ENCODE peak calls at places on chromosomes 3 and 15, in five cellular contexts. P is gastrocnemius medialis, B is fibroblast of pulmonary artery, R is stomach, S is lung. C is an unnamed sample.

GRCh38 chr3:127999509-128000106 is 52.6 kb upstream of the SEC61A1 start:
- DNase-seq in P (no peak), R (no peak), S (no peak), B (no peak), C (no peak)

GRCh38 chr15:31147943-31148621 is 46.6 kb upstream of the TRPM1 start:
- DNase-seq in S (no peak), R (no peak), B (no peak), P (no peak), C (no peak)

GRCh38 chr3:43879166-43879565 is 188.4 kb downstream of the ABHD5 start:
- DNase-seq in R (peak; percentile 31), B (peak; percentile 19), S (no peak), P (no peak), C (no peak)

GRCh38 chr3:3739345-3740060 is 59.7 kb upstream of the LRRN1 start:
- DNase-seq in P (no peak), R (no peak), S (no peak), B (no peak), C (no peak)

GRCh38 chr3:119778811-119779210 is 3.1 kb upstream of the NR1I2 start:
- DNase-seq in P (no peak), S (no peak), R (no peak), B (no peak), C (no peak)

GRCh38 chr3:191170097-191170496 is 28.9 kb upstream of the OSTN start:
- DNase-seq in B (no peak), S (no peak), R (no peak), P (no peak), C (no peak)

GRCh38 chr3:10992017-10992945 is at the start of gene SLC6A1:
- DNase-seq in P (no peak), B (no peak), S (no peak), R (no peak), C (no peak)

GRCh38 chr3:13145131-13145825 is 72.0 kb upstream of the IQSEC1 start:
- DNase-seq in P (no peak), B (no peak), S (no peak), R (no peak), C (no peak)

GRCh38 chr3:161230621-161231195 is 9.6 kb downstream of the NMD3 start:
- DNase-seq in B (no peak), R (no peak), S (no peak), P (no peak), C (no peak)

GRCh38 chr15:67776600-67776999 is 48.7 kb upstream of the SKOR1 start:
- DNase-seq in S (no peak), P (no peak), R (no peak), B (peak; percentile 4), C (no peak)

GRCh38 chr3:29478671-29479070 is 197.8 kb downstream of the RBMS3 start:
- DNase-seq in B (no peak), R (no peak), S (no peak), P (no peak), C (no peak)

GRCh38 chr3:197811343-197811742 is 20.3 kb downstream of the LRCH3 start:
- DNase-seq in R (no peak), B (peak; percentile 97), P (peak; percentile 46), S (no peak), C (no peak)

GRCh38 chr15:60323322-60323721 is 74.5 kb downstream of the ANXA2 start:
- DNase-seq in B (no peak), R (no peak), P (no peak), S (no peak), C (no peak)

GRCh38 chr3:184180165-184180564 is 5.5 kb downstream of the AP2M1 start:
- DNase-seq in P (no peak), B (peak; percentile 85), S (no peak), R (no peak), C (no peak)

GRCh38 chr3:143998266-143998665 is 26.6 kb downstream of the DIPK2A start:
- DNase-seq in S (no peak), B (peak; percentile 72), P (no peak), R (no peak), C (no peak)

GRCh38 chr15:100167884-100168375 is 173.8 kb downstream of the ADAMTS17 start:
- DNase-seq in R (no peak), S (no peak), P (peak; percentile 49), B (no peak), C (no peak)

GRCh38 chr3:20648921-20649381 is 462.9 kb upstream of the SGO1 start:
- DNase-seq in B (peak; percentile 62), P (no peak), S (no peak), R (no peak), C (no peak)

GRCh38 chr3:12948891-12949711 is 107.7 kb upstream of the RPL32 start:
- DNase-seq in P (no peak), R (no peak), B (peak; percentile 33), S (no peak), C (no peak)

GRCh38 chr3:12512534-12513101 is 28.3 kb downstream of the TSEN2 start:
- DNase-seq in R (no peak), S (no peak), P (no peak), B (no peak), C (no peak)

GRCh38 chr3:17730318-17730967 is 12.0 kb downstream of the TBC1D5 start:
- DNase-seq in B (peak; percentile 67), S (no peak), P (no peak), R (no peak), C (no peak)

GRCh38 chr15:67504796-67505195 is 16.1 kb upstream of the C15orf61 start:
- DNase-seq in P (no peak), S (no peak), B (no peak), R (no peak), C (no peak)

GRCh38 chr3:176741648-176742047 is 455.6 kb downstream of the TBL1XR1 start:
- DNase-seq in P (no peak), S (no peak), B (no peak), R (no peak), C (no peak)

GRCh38 chr15:41930867-41931222 is 37.0 kb upstream of the SPTBN5 start:
- DNase-seq in R (no peak), B (no peak), S (no peak), P (no peak), C (no peak)

GRCh38 chr3:72255736-72256559 is 471.0 kb upstream of the PROK2 start:
- DNase-seq in B (no peak), P (no peak), R (peak; percentile 85), S (no peak), C (peak; percentile 13)

GRCh38 chr15:40058476-40059140 is 19.6 kb upstream of the SRP14 start:
- DNase-seq in B (peak; percentile 73), P (no peak), R (no peak), S (no peak), C (no peak)

GRCh38 chr3:157353657-157354056 is 83.0 kb upstream of the PTX3 start:
- DNase-seq in B (no peak), R (no peak), S (no peak), P (no peak), C (no peak)

GRCh38 chr3:157351981-157352380 is 84.7 kb upstream of the PTX3 start:
- DNase-seq in P (no peak), S (no peak), B (no peak), R (no peak), C (no peak)

GRCh38 chr3:157347577-157348303 is 88.9 kb upstream of the PTX3 start:
- DNase-seq in B (no peak), R (no peak), P (no peak), S (no peak), C (no peak)
- TF ChIP-seq CTCF in B (peak; percentile 29), R (no peak), P (no peak), S (no peak), C (no peak)

GRCh38 chr3:129606522-129607390 is at the start of gene PLXND1:
- DNase-seq in R (peak; percentile 61), B (peak; percentile 82), P (peak; percentile 51), S (peak; percentile 78), C (peak; percentile 43)

GRCh38 chr3:129607391-129608068 is 1.1 kb upstream of the PLXND1 start:
- DNase-seq in P (no peak), R (no peak), B (no peak), S (no peak), C (no peak)

GRCh38 chr3:129608936-129609590 is 2.6 kb upstream of the PLXND1 start:
- DNase-seq in R (no peak), S (no peak), B (no peak), P (no peak), C (no peak)

GRCh38 chr3:129609591-129610169 is 3.2 kb upstream of the PLXND1 start:
- DNase-seq in B (no peak), P (no peak), R (no peak), S (no peak), C (no peak)

GRCh38 chr3:129608087-129608935 is 1.8 kb upstream of the PLXND1 start:
- DNase-seq in B (peak; percentile 73), P (no peak), S (no peak), R (no peak), C (no peak)
- TF ChIP-seq CTCF in B (peak; percentile 24), P (no peak), S (peak; percentile 9), R (no peak), C (peak; percentile 14)

GRCh38 chr15:38453971-38454686 is at the start of gene FAM98B:
- DNase-seq in B (peak; percentile 92), R (peak; percentile 92), P (peak; percentile 84), S (peak; percentile 88), C (peak; percentile 80)
- TF ChIP-seq CTCF in B (no peak), R (no peak), P (no peak), S (no peak), C (no peak)

DNA sequence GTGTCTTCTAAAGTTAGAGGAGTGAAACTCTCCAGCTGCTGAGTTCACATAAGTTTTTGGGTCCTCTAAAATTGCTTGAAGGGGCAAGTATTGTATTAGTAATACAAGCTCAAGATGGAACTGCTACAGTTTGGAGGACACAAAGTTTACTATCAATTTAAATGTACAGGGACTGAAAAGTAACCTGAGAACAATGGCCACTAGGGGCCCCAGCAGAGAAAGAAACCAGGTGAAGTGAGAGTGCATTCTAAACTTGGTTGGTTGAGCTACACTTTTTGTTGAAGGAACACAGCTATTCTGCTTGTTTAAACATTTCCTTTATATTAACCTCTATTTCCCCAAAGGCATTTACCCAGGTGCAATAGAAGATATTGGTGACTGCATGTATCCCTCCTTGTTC is 755.5 kb downstream of the GBE1 start:
- DNase-seq in R (no peak), S (no peak), P (no peak), B (no peak), C (no peak)
- TF ChIP-seq CTCF in R (no peak), S (no peak), P (no peak), B (no peak), C (no peak)

GRCh38 chr3:178455966-178456365 is 80.3 kb upstream of the KCNMB2 start:
- DNase-seq in P (no peak), S (no peak), B (no peak), R (no peak), C (no peak)

GRCh38 chr3:178455264-178455663 is 81.0 kb upstream of the KCNMB2 start:
- DNase-seq in R (no peak), B (peak; percentile 7), P (no peak), S (no peak), C (no peak)

GRCh38 chr3:178456942-178457341 is 79.3 kb upstream of the KCNMB2 start:
- DNase-seq in S (no peak), R (no peak), P (no peak), B (no peak), C (no peak)

GRCh38 chr3:178454714-178455113 is 81.5 kb upstream of the KCNMB2 start:
- DNase-seq in R (no peak), B (peak; percentile 45), S (no peak), P (peak; percentile 61), C (no peak)

GRCh38 chr3:178451799-178452198 is 84.4 kb upstream of the KCNMB2 start:
- DNase-seq in R (no peak), S (no peak), P (no peak), B (no peak), C (no peak)
- TF ChIP-seq CTCF in R (no peak), S (no peak), P (no peak), B (no peak), C (no peak)

GRCh38 chr3:50552058-50552435 is 15.5 kb downstream of the C3orf18 start:
- DNase-seq in R (no peak), S (no peak), P (no peak), B (no peak), C (no peak)
- TF ChIP-seq CTCF in R (no peak), S (no peak), P (no peak), B (no peak), C (no peak)

C was measured in CD4-positive, alpha-beta T cell.